ENCODE peak calls at places on chromosomes 4 and X, in six cellular contexts. E is breast epithelium, B is testis, T is AG09309, S is heart right ventricle, I is astrocyte of the spinal cord. C is an unnamed sample.

GRCh38 chr4:5710962-5711478 is at the start of gene EVC:
- DNase-seq in I (peak), S (peak), E (peak), T (no peak), B (peak), C (peak)

GRCh38 chrX:107450823-107451509 is 1.5 kb downstream of the FRMPD3 start:
- DNase-seq in I (no peak), S (no peak), T (no peak), B (no peak), E (no peak), C (peak)

GRCh38 chr4:26212528-26212927 is 108.3 kb upstream of the RBPJ start:
- DNase-seq in E (no peak), B (no peak), T (no peak), I (no peak), S (no peak), C (no peak)

GRCh38 chr4:38128478-38129451 is 168.6 kb downstream of the PTTG2 start:
- DNase-seq in B (no peak), S (no peak), E (no peak), I (peak), T (no peak), C (peak)

GRCh38 chr4:167930171-167930570 is 162.2 kb upstream of the ANXA10 start:
- DNase-seq in E (no peak), S (no peak), T (no peak), B (no peak), I (no peak), C (no peak)

GRCh38 chr4:132642196-132642817 is 506.8 kb upstream of the PCDH10 start:
- DNase-seq in B (peak), I (peak), S (no peak), E (no peak), T (no peak), C (peak)

GRCh38 chr4:111780965-111781364 is 364.3 kb upstream of the FAM241A start:
- DNase-seq in T (no peak), S (no peak), E (no peak), B (no peak), I (no peak), C (no peak)

GRCh38 chr4:146099585-146099984 is 75.9 kb upstream of the LSM6 start:
- DNase-seq in T (no peak), S (no peak), B (no peak), I (no peak), E (no peak), C (no peak)

GRCh38 chr4:135236035-135236434 is 1034.4 kb upstream of the PABPC4L start:
- DNase-seq in T (no peak), B (no peak), E (no peak), S (no peak), I (no peak), C (no peak)

GRCh38 chrX:2414384-2414783 is 86.4 kb downstream of the DHRSX start:
- DNase-seq in T (no peak), I (no peak), E (no peak), B (no peak), S (no peak), C (no peak)

GRCh38 chr4:89657931-89658700 is 178.8 kb downstream of the SNCA start:
- DNase-seq in B (no peak), S (no peak), I (peak), E (no peak), T (peak), C (peak)

GRCh38 chrX:43963726-43964125 is 9.5 kb downstream of the NDP start:
- DNase-seq in E (no peak), B (no peak), I (no peak), T (no peak), S (no peak), C (no peak)

GRCh38 chrX:69203367-69204037 is 38.2 kb upstream of the PJA1 start:
- DNase-seq in T (no peak), B (no peak), E (no peak), I (no peak), S (no peak), C (no peak)

GRCh38 chrX:137567474-137568232 is 1.7 kb downstream of the ZIC3 start:
- DNase-seq in E (no peak), B (no peak), I (peak), S (no peak), T (no peak), C (no peak)

GRCh38 chr4:145804134-145804533 is 124.2 kb downstream of the C4orf51 start:
- DNase-seq in B (no peak), S (no peak), T (peak), I (peak), E (peak), C (peak)

GRCh38 chrX:117645639-117646038 is 471.0 kb downstream of the KLHL13 start:
- DNase-seq in S (no peak), B (no peak), T (no peak), E (no peak), I (no peak), C (no peak)

GRCh38 chr4:116016201-116016600 is 902.8 kb upstream of the NDST4 start:
- DNase-seq in E (peak), S (no peak), I (peak), T (peak), B (no peak), C (peak)

GRCh38 chr4:106806158-106806797 is 229.8 kb downstream of the DKK2 start:
- DNase-seq in S (no peak), T (no peak), E (no peak), B (no peak), I (no peak), C (no peak)

GRCh38 chrX:68822641-68823410 is 6.0 kb upstream of the EFNB1 start:
- DNase-seq in E (no peak), S (peak), T (no peak), B (peak), I (peak), C (peak)

GRCh38 chr4:68895561-68896198 is 55.9 kb downstream of the UGT2A3 start:
- DNase-seq in T (no peak), I (no peak), S (no peak), E (no peak), B (no peak), C (no peak)

GRCh38 chrX:43964936-43965335 is 8.3 kb downstream of the NDP start:
- DNase-seq in I (no peak), T (no peak), E (no peak), S (no peak), B (no peak), C (peak)

GRCh38 chr4:37890501-37891220 is at the start of gene TBC1D1:
- DNase-seq in B (peak), T (no peak), S (peak), I (no peak), E (peak), C (no peak)

GRCh38 chr4:124262211-124263179 is 450.0 kb downstream of the ANKRD50 start:
- DNase-seq in I (peak), B (peak), E (peak), T (peak), S (no peak), C (peak)

GRCh38 chr4:68391451-68391850 is 41.6 kb upstream of the YTHDC1 start:
- DNase-seq in I (no peak), E (no peak), T (no peak), S (no peak), B (no peak), C (no peak)

GRCh38 chr4:67853336-67853735 is 30.5 kb downstream of the TMPRSS11D start:
- DNase-seq in E (no peak), T (no peak), B (no peak), I (no peak), S (no peak), C (no peak)

GRCh38 chr4:73729534-73730165 is 10.7 kb upstream of the CXCL8 start:
- DNase-seq in S (peak), B (peak), T (peak), I (peak), E (peak), C (peak)

GRCh38 chr4:40980318-40980883 is 230.6 kb downstream of the NSUN7 start:
- DNase-seq in I (no peak), T (no peak), B (no peak), E (no peak), S (no peak), C (no peak)
- TF ChIP-seq CTCF in I (peak), T (peak), B (no peak), E (no peak), S (peak), C (peak)

GRCh38 chr4:87067120-87067885 is 132.5 kb downstream of the AFF1 start:
- DNase-seq in T (no peak), B (no peak), I (no peak), E (no peak), S (no peak), C (no peak)

GRCh38 chr4:87069037-87069742 is 134.4 kb downstream of the AFF1 start:
- DNase-seq in S (no peak), B (no peak), T (no peak), E (no peak), I (no peak), C (no peak)

GRCh38 chr4:87066403-87067119 is 131.8 kb downstream of the AFF1 start:
- DNase-seq in S (no peak), E (no peak), I (no peak), T (no peak), B (no peak), C (peak)

GRCh38 chr4:87071401-87071800 is 136.6 kb downstream of the AFF1 start:
- DNase-seq in E (no peak), S (no peak), B (no peak), T (no peak), I (no peak), C (no peak)

DNA sequence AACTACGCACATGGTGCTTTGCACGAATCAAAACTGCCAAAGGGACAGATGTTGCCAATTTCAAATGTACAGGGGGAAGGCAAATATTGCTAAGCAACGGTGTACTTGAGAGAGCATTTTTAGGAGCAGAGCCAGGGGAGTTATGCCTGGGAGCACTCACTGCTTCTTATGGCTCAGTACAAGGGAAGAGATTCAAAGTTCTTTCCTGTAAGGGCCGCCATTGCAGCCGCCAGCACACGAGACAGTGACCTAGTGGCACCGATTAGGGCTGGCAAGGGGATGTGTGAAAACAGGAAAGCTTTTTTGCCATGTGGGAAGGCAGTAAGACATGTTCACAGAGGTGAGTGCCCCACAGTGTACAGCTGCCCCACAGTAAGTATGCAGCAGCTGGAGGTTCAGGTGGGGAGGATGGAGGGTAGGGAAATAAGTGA is 133.8 kb downstream of the AFF1 start:
- DNase-seq in I (no peak), S (no peak), B (no peak), T (no peak), E (no peak), C (no peak)
- H3K4me3 ChIP-seq in I (no peak), S (no peak), B (no peak), T (no peak), E (no peak), C (no peak)

DNA sequence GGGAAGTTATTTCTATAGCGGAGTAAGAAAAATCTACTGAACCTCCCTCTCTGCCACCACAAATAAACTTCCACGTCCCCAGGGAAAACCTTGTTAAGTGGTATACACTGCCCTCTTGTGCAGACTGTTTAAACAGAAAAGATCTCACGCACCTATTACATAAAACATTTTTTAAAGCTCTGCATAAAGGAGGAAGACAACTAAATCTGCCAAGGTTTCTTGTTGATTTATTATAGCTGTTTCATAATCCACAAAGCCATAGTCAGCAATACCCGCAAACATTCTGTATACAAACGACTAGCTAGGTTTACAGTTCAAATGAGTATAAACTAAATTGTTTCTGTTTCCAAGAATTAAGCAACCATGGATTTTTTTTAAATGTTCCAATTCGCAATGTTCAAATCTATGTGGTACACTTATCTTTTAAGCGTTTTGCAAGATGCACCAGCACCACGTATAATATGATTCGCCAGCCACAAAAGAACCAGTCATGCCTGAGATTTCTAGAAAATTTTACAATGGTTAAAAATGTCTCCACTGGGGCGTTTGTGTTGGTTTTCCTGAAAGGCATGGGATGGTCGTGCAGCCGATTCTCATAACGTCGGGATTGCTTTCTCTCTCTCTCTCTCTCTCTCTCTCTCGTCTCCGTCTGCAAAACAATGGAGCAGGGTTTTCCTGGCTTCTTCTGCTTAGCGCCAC is 164.6 kb downstream of the PRKX start:
- DNase-seq in S (no peak), B (no peak), E (no peak), T (peak), I (peak), C (peak)
- TF ChIP-seq CTCF in S (no peak), B (no peak), E (peak), T (peak), I (peak), C (peak)

GRCh38 chr4:138839574-138839973 is 176.0 kb upstream of the NOCT start:
- DNase-seq in S (no peak), T (no peak), I (no peak), E (no peak), B (no peak), C (no peak)

GRCh38 chr4:138841341-138841740 is 174.2 kb upstream of the NOCT start:
- DNase-seq in I (no peak), E (no peak), S (no peak), B (no peak), T (no peak), C (no peak)

GRCh38 chr4:138845664-138846063 is 169.9 kb upstream of the NOCT start:
- DNase-seq in S (no peak), B (no peak), T (no peak), E (no peak), I (no peak), C (no peak)

GRCh38 chr4:138845051-138845450 is 170.5 kb upstream of the NOCT start:
- DNase-seq in B (no peak), T (no peak), E (no peak), I (no peak), S (no peak), C (no peak)

DNA sequence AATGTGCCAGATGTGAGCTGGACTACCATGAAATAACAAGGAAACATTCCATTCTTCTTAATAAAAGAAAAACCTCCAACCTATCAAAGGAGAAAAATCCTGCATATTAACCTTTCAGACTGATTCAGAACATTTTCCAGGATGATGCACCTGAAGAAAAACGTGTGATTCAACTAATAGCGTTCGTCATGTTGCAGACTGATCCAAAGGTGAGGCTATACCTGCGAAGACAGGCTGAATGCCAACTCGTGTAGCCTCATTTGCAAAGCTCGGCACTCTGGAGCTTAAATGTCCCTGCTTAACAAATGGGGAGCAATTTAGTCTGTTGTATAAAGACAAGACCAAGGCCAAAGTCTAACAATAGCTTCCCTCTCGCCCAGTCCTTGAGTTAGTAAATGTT is 172.0 kb upstream of the NOCT start:
- DNase-seq in B (no peak), I (no peak), E (no peak), T (no peak), S (no peak), C (no peak)
- H3K4me3 ChIP-seq in B (no peak), I (no peak), E (no peak), T (no peak), S (no peak), C (no peak)

DNA sequence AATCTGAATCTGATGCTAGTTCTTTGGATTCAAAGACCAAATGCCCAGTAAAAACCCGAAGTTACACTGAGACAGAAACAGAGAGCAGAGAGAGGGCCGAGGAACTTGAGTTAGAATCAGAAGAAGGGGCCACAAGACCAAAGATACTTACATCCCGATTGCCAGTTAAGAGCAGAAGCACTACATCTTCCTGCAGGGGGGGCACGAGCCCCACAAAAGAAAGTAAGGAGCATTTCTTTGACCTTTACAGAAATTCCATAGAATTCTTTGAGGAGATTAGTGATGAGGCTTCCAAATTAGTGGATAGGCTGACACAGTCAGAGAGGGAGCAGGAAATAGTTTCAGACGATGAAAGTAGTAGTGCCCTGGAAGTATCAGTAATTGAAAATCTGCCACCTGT is 309.3 kb downstream of the ANK2 start:
- DNase-seq in I (no peak), T (no peak), S (no peak), B (no peak), E (no peak), C (no peak)
- TF ChIP-seq CTCF in I (peak), T (no peak), S (no peak), B (no peak), E (no peak), C (no peak)

GRCh38 chr4:151198748-151199147 is 78.2 kb upstream of the PRSS48 start:
- DNase-seq in T (no peak), B (no peak), S (no peak), E (no peak), I (no peak), C (peak)

GRCh38 chr4:151195801-151196200 is 81.2 kb upstream of the PRSS48 start:
- DNase-seq in T (peak), B (no peak), E (no peak), S (no peak), I (peak), C (peak)

GRCh38 chr4:151199496-151200190 is 77.3 kb upstream of the PRSS48 start:
- DNase-seq in S (peak), T (no peak), E (no peak), B (no peak), I (no peak), C (no peak)

GRCh38 chr4:151193414-151193813 is 83.5 kb upstream of the PRSS48 start:
- DNase-seq in S (no peak), B (no peak), T (no peak), E (no peak), I (no peak), C (no peak)

DNA sequence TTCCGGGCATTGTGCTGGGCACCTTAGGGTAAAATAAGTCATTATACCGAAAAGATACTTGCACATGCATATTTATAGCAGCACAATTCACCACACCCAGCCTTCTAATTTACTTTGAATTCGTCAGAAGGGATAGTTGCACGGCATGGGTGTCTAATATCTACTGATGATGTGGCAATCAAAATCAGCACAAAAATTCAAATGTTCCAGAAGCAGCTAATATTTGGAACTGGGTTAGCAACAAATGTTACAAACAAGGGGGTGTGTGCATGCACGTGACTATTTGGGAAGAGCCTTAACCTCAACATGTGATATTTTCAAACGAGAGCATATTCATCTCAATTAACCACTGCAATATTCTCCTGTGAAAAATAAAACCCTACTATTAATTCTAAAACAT is 79.7 kb upstream of the PRSS48 start:
- DNase-seq in T (peak), S (no peak), B (peak), E (no peak), I (no peak), C (peak)
- H3K4me3 ChIP-seq in T (no peak), S (no peak), B (no peak), E (no peak), I (no peak), C (no peak)

GRCh38 chr4:52106142-52106541 is 55.0 kb downstream of the SPATA18 start:
- DNase-seq in T (no peak), B (no peak), E (no peak), S (no peak), I (no peak), C (peak)

GRCh38 chr4:52102587-52102986 is 51.5 kb downstream of the SPATA18 start:
- DNase-seq in I (peak), B (no peak), E (no peak), S (no peak), T (no peak), C (peak)

GRCh38 chr4:52100062-52100461 is 49.0 kb downstream of the SPATA18 start:
- DNase-seq in B (no peak), I (peak), T (no peak), S (no peak), E (no peak), C (peak)

GRCh38 chr4:52105276-52105675 is 54.2 kb downstream of the SPATA18 start:
- DNase-seq in E (no peak), T (no peak), I (no peak), S (no peak), B (no peak), C (no peak)

GRCh38 chr4:52103314-52103713 is 52.2 kb downstream of the SPATA18 start:
- DNase-seq in B (no peak), I (no peak), S (no peak), E (no peak), T (no peak), C (peak)
- TF ChIP-seq CTCF in B (no peak), I (peak), S (no peak), E (no peak), T (peak), C (peak)